ENCODE peak calls at places on chromosomes 5 and 9, in five cellular contexts. One of them, this sample, is unnamed.

GRCh38 chr5:121350493-121350892 is 501.2 kb upstream of the FTMT start:
- DNase-seq in stimulated activated naive CD8-positive, alpha-beta T cell treated with anti-CD3 and anti-CD28 coated beads, Interleukin-15, amount 100 ng/mL, for 72 hours: no peak
- DNase-seq in activated gamma-delta T cell treated with Interleukin-2 at 50 U/mL for 16 hours: no peak
- DNase-seq in EL: peak; percentile 1
- DNase-seq in right atrium auricular region: no peak
- DNase-seq in this sample: no peak

GRCh38 chr5:28473531-28474107 is 1435.2 kb upstream of the CDH9 start:
- DNase-seq in stimulated activated naive CD8-positive, alpha-beta T cell treated with anti-CD3 and anti-CD28 coated beads, Interleukin-15, amount 100 ng/mL, for 72 hours: no peak
- DNase-seq in activated gamma-delta T cell treated with Interleukin-2 at 50 U/mL for 16 hours: no peak
- DNase-seq in EL: no peak
- DNase-seq in right atrium auricular region: no peak
- DNase-seq in this sample: no peak

GRCh38 chr5:88724201-88724600 is 158.8 kb downstream of the MEF2C start:
- DNase-seq in stimulated activated naive CD8-positive, alpha-beta T cell treated with anti-CD3 and anti-CD28 coated beads, Interleukin-15, amount 100 ng/mL, for 72 hours: no peak
- DNase-seq in activated gamma-delta T cell treated with Interleukin-2 at 50 U/mL for 16 hours: no peak
- DNase-seq in EL: peak; percentile 2
- DNase-seq in right atrium auricular region: no peak
- DNase-seq in this sample: no peak

GRCh38 chr9:127118597-127119318 is 3.7 kb downstream of the ANGPTL2 start:
- DNase-seq in stimulated activated naive CD8-positive, alpha-beta T cell treated with anti-CD3 and anti-CD28 coated beads, Interleukin-15, amount 100 ng/mL, for 72 hours: no peak
- DNase-seq in activated gamma-delta T cell treated with Interleukin-2 at 50 U/mL for 16 hours: no peak
- DNase-seq in EL: no peak
- DNase-seq in right atrium auricular region: no peak
- DNase-seq in this sample: no peak

GRCh38 chr9:112447283-112447761 is 39.3 kb upstream of the KIAA1958 start:
- DNase-seq in stimulated activated naive CD8-positive, alpha-beta T cell treated with anti-CD3 and anti-CD28 coated beads, Interleukin-15, amount 100 ng/mL, for 72 hours: no peak
- DNase-seq in activated gamma-delta T cell treated with Interleukin-2 at 50 U/mL for 16 hours: no peak
- DNase-seq in EL: peak; percentile 8
- DNase-seq in right atrium auricular region: no peak
- DNase-seq in this sample: no peak

GRCh38 chr5:77645158-77645994 is 6.9 kb upstream of the OTP start:
- DNase-seq in stimulated activated naive CD8-positive, alpha-beta T cell treated with anti-CD3 and anti-CD28 coated beads, Interleukin-15, amount 100 ng/mL, for 72 hours: peak; percentile 37
- DNase-seq in activated gamma-delta T cell treated with Interleukin-2 at 50 U/mL for 16 hours: no peak
- DNase-seq in EL: peak; percentile 44
- DNase-seq in right atrium auricular region: no peak
- DNase-seq in this sample: peak; percentile 73

GRCh38 chr5:143696920-143697319 is 115.0 kb upstream of the HMHB1 start:
- DNase-seq in stimulated activated naive CD8-positive, alpha-beta T cell treated with anti-CD3 and anti-CD28 coated beads, Interleukin-15, amount 100 ng/mL, for 72 hours: no peak
- DNase-seq in activated gamma-delta T cell treated with Interleukin-2 at 50 U/mL for 16 hours: no peak
- DNase-seq in EL: no peak
- DNase-seq in right atrium auricular region: no peak
- DNase-seq in this sample: no peak

GRCh38 chr5:179187229-179187678 is 127.1 kb downstream of the ZNF354C start:
- DNase-seq in stimulated activated naive CD8-positive, alpha-beta T cell treated with anti-CD3 and anti-CD28 coated beads, Interleukin-15, amount 100 ng/mL, for 72 hours: no peak
- DNase-seq in activated gamma-delta T cell treated with Interleukin-2 at 50 U/mL for 16 hours: no peak
- DNase-seq in EL: no peak
- DNase-seq in right atrium auricular region: no peak
- DNase-seq in this sample: no peak

GRCh38 chr9:86079421-86080111 is 19.8 kb downstream of the GOLM1 start:
- DNase-seq in stimulated activated naive CD8-positive, alpha-beta T cell treated with anti-CD3 and anti-CD28 coated beads, Interleukin-15, amount 100 ng/mL, for 72 hours: no peak
- DNase-seq in activated gamma-delta T cell treated with Interleukin-2 at 50 U/mL for 16 hours: no peak
- DNase-seq in EL: peak; percentile 16
- DNase-seq in right atrium auricular region: no peak
- DNase-seq in this sample: no peak

GRCh38 chr5:100772548-100772947 is 130.5 kb downstream of the ST8SIA4 start:
- DNase-seq in stimulated activated naive CD8-positive, alpha-beta T cell treated with anti-CD3 and anti-CD28 coated beads, Interleukin-15, amount 100 ng/mL, for 72 hours: no peak
- DNase-seq in activated gamma-delta T cell treated with Interleukin-2 at 50 U/mL for 16 hours: no peak
- DNase-seq in EL: no peak
- DNase-seq in right atrium auricular region: no peak
- DNase-seq in this sample: no peak

GRCh38 chr9:120910643-120911042 is 16.0 kb downstream of the TRAF1 start:
- DNase-seq in stimulated activated naive CD8-positive, alpha-beta T cell treated with anti-CD3 and anti-CD28 coated beads, Interleukin-15, amount 100 ng/mL, for 72 hours: no peak
- DNase-seq in activated gamma-delta T cell treated with Interleukin-2 at 50 U/mL for 16 hours: no peak
- DNase-seq in EL: no peak
- DNase-seq in right atrium auricular region: no peak
- DNase-seq in this sample: no peak

GRCh38 chr9:93252116-93252780 is 68.3 kb downstream of the WNK2 start:
- DNase-seq in stimulated activated naive CD8-positive, alpha-beta T cell treated with anti-CD3 and anti-CD28 coated beads, Interleukin-15, amount 100 ng/mL, for 72 hours: no peak
- DNase-seq in activated gamma-delta T cell treated with Interleukin-2 at 50 U/mL for 16 hours: no peak
- DNase-seq in EL: no peak
- DNase-seq in right atrium auricular region: no peak
- DNase-seq in this sample: no peak

GRCh38 chr5:102766295-102767090 is 11.4 kb downstream of the PAM start:
- DNase-seq in stimulated activated naive CD8-positive, alpha-beta T cell treated with anti-CD3 and anti-CD28 coated beads, Interleukin-15, amount 100 ng/mL, for 72 hours: no peak
- DNase-seq in activated gamma-delta T cell treated with Interleukin-2 at 50 U/mL for 16 hours: no peak
- DNase-seq in EL: no peak
- DNase-seq in right atrium auricular region: no peak
- DNase-seq in this sample: no peak

GRCh38 chr5:67774796-67775195 is 440.8 kb upstream of the PIK3R1 start:
- DNase-seq in stimulated activated naive CD8-positive, alpha-beta T cell treated with anti-CD3 and anti-CD28 coated beads, Interleukin-15, amount 100 ng/mL, for 72 hours: no peak
- DNase-seq in activated gamma-delta T cell treated with Interleukin-2 at 50 U/mL for 16 hours: no peak
- DNase-seq in EL: no peak
- DNase-seq in right atrium auricular region: no peak
- DNase-seq in this sample: no peak

GRCh38 chr9:133701981-133702797 is 36.0 kb downstream of the SARDH start:
- DNase-seq in stimulated activated naive CD8-positive, alpha-beta T cell treated with anti-CD3 and anti-CD28 coated beads, Interleukin-15, amount 100 ng/mL, for 72 hours: peak; percentile 73
- DNase-seq in activated gamma-delta T cell treated with Interleukin-2 at 50 U/mL for 16 hours: peak; percentile 63
- DNase-seq in EL: no peak
- DNase-seq in right atrium auricular region: no peak
- DNase-seq in this sample: no peak

GRCh38 chr5:147786115-147786514 is 3.6 kb upstream of the JAKMIP2 start:
- DNase-seq in stimulated activated naive CD8-positive, alpha-beta T cell treated with anti-CD3 and anti-CD28 coated beads, Interleukin-15, amount 100 ng/mL, for 72 hours: no peak
- DNase-seq in activated gamma-delta T cell treated with Interleukin-2 at 50 U/mL for 16 hours: no peak
- DNase-seq in EL: no peak
- DNase-seq in right atrium auricular region: no peak
- DNase-seq in this sample: no peak

GRCh38 chr9:129323376-129323998 is 145.4 kb upstream of the IER5L start:
- DNase-seq in stimulated activated naive CD8-positive, alpha-beta T cell treated with anti-CD3 and anti-CD28 coated beads, Interleukin-15, amount 100 ng/mL, for 72 hours: no peak
- DNase-seq in activated gamma-delta T cell treated with Interleukin-2 at 50 U/mL for 16 hours: no peak
- DNase-seq in EL: no peak
- DNase-seq in right atrium auricular region: no peak
- DNase-seq in this sample: no peak

GRCh38 chr9:77417570-77417969 is 230.6 kb downstream of the GNA14 start:
- DNase-seq in stimulated activated naive CD8-positive, alpha-beta T cell treated with anti-CD3 and anti-CD28 coated beads, Interleukin-15, amount 100 ng/mL, for 72 hours: no peak
- DNase-seq in activated gamma-delta T cell treated with Interleukin-2 at 50 U/mL for 16 hours: no peak
- DNase-seq in EL: peak; percentile 84
- DNase-seq in right atrium auricular region: no peak
- DNase-seq in this sample: no peak

GRCh38 chr5:140093179-140093578 is 20.7 kb upstream of the PURA start:
- DNase-seq in stimulated activated naive CD8-positive, alpha-beta T cell treated with anti-CD3 and anti-CD28 coated beads, Interleukin-15, amount 100 ng/mL, for 72 hours: no peak
- DNase-seq in activated gamma-delta T cell treated with Interleukin-2 at 50 U/mL for 16 hours: no peak
- DNase-seq in EL: no peak
- DNase-seq in right atrium auricular region: no peak
- DNase-seq in this sample: no peak

GRCh38 chr9:72203205-72203803 is 54.1 kb downstream of the GDA start:
- DNase-seq in stimulated activated naive CD8-positive, alpha-beta T cell treated with anti-CD3 and anti-CD28 coated beads, Interleukin-15, amount 100 ng/mL, for 72 hours: no peak
- DNase-seq in activated gamma-delta T cell treated with Interleukin-2 at 50 U/mL for 16 hours: no peak
- DNase-seq in EL: peak; percentile 21
- DNase-seq in right atrium auricular region: no peak
- DNase-seq in this sample: peak; percentile 9

GRCh38 chr9:128246471-128246870 is 29.3 kb downstream of the GOLGA2 start:
- DNase-seq in stimulated activated naive CD8-positive, alpha-beta T cell treated with anti-CD3 and anti-CD28 coated beads, Interleukin-15, amount 100 ng/mL, for 72 hours: no peak
- DNase-seq in activated gamma-delta T cell treated with Interleukin-2 at 50 U/mL for 16 hours: no peak
- DNase-seq in EL: no peak
- DNase-seq in right atrium auricular region: no peak
- DNase-seq in this sample: no peak

GRCh38 chr9:114156658-114157421 is 1.5 kb downstream of the COL27A1 start:
- DNase-seq in stimulated activated naive CD8-positive, alpha-beta T cell treated with anti-CD3 and anti-CD28 coated beads, Interleukin-15, amount 100 ng/mL, for 72 hours: no peak
- DNase-seq in activated gamma-delta T cell treated with Interleukin-2 at 50 U/mL for 16 hours: peak; percentile 12
- DNase-seq in EL: peak; percentile 91
- DNase-seq in right atrium auricular region: peak; percentile 62
- DNase-seq in this sample: no peak

GRCh38 chr9:123637940-123638634 is 282.1 kb downstream of the CRB2 start:
- DNase-seq in stimulated activated naive CD8-positive, alpha-beta T cell treated with anti-CD3 and anti-CD28 coated beads, Interleukin-15, amount 100 ng/mL, for 72 hours: peak; percentile 51
- DNase-seq in activated gamma-delta T cell treated with Interleukin-2 at 50 U/mL for 16 hours: peak; percentile 15
- DNase-seq in EL: no peak
- DNase-seq in right atrium auricular region: no peak
- DNase-seq in this sample: peak; percentile 20

GRCh38 chr5:108101816-108102215 is 280.1 kb downstream of the FBXL17 start:
- DNase-seq in stimulated activated naive CD8-positive, alpha-beta T cell treated with anti-CD3 and anti-CD28 coated beads, Interleukin-15, amount 100 ng/mL, for 72 hours: no peak
- DNase-seq in activated gamma-delta T cell treated with Interleukin-2 at 50 U/mL for 16 hours: no peak
- DNase-seq in EL: no peak
- DNase-seq in right atrium auricular region: no peak
- DNase-seq in this sample: no peak

GRCh38 chr5:68273717-68274409 is 58.3 kb downstream of the PIK3R1 start:
- DNase-seq in stimulated activated naive CD8-positive, alpha-beta T cell treated with anti-CD3 and anti-CD28 coated beads, Interleukin-15, amount 100 ng/mL, for 72 hours: no peak
- DNase-seq in activated gamma-delta T cell treated with Interleukin-2 at 50 U/mL for 16 hours: no peak
- DNase-seq in EL: no peak
- DNase-seq in right atrium auricular region: no peak
- DNase-seq in this sample: no peak

GRCh38 chr9:68949271-68950000 is 64.5 kb downstream of the PRKACG start:
- DNase-seq in stimulated activated naive CD8-positive, alpha-beta T cell treated with anti-CD3 and anti-CD28 coated beads, Interleukin-15, amount 100 ng/mL, for 72 hours: peak; percentile 50
- DNase-seq in activated gamma-delta T cell treated with Interleukin-2 at 50 U/mL for 16 hours: no peak
- DNase-seq in EL: peak; percentile 1
- DNase-seq in right atrium auricular region: no peak
- DNase-seq in this sample: no peak

GRCh38 chr5:548256-548655 is 24.0 kb upstream of the SLC9A3 start:
- DNase-seq in stimulated activated naive CD8-positive, alpha-beta T cell treated with anti-CD3 and anti-CD28 coated beads, Interleukin-15, amount 100 ng/mL, for 72 hours: no peak
- DNase-seq in activated gamma-delta T cell treated with Interleukin-2 at 50 U/mL for 16 hours: peak; percentile 1
- DNase-seq in EL: peak; percentile 63
- DNase-seq in right atrium auricular region: no peak
- DNase-seq in this sample: no peak

GRCh38 chr9:90607701-90608122 is 34.9 kb downstream of the DIRAS2 start:
- DNase-seq in stimulated activated naive CD8-positive, alpha-beta T cell treated with anti-CD3 and anti-CD28 coated beads, Interleukin-15, amount 100 ng/mL, for 72 hours: no peak
- DNase-seq in activated gamma-delta T cell treated with Interleukin-2 at 50 U/mL for 16 hours: no peak
- DNase-seq in EL: no peak
- DNase-seq in right atrium auricular region: no peak
- DNase-seq in this sample: no peak

GRCh38 chr9:73141282-73141681 is 10.4 kb upstream of the ANXA1 start:
- DNase-seq in stimulated activated naive CD8-positive, alpha-beta T cell treated with anti-CD3 and anti-CD28 coated beads, Interleukin-15, amount 100 ng/mL, for 72 hours: no peak
- DNase-seq in activated gamma-delta T cell treated with Interleukin-2 at 50 U/mL for 16 hours: no peak
- DNase-seq in EL: no peak
- DNase-seq in right atrium auricular region: no peak
- DNase-seq in this sample: no peak

GRCh38 chr5:176625966-176626875 is 4.1 kb downstream of the SNCB start:
- DNase-seq in stimulated activated naive CD8-positive, alpha-beta T cell treated with anti-CD3 and anti-CD28 coated beads, Interleukin-15, amount 100 ng/mL, for 72 hours: no peak
- DNase-seq in activated gamma-delta T cell treated with Interleukin-2 at 50 U/mL for 16 hours: no peak
- DNase-seq in EL: no peak
- DNase-seq in right atrium auricular region: no peak
- DNase-seq in this sample: no peak

GRCh38 chr9:36961568-36962360 is 72.3 kb downstream of the PAX5 start:
- DNase-seq in stimulated activated naive CD8-positive, alpha-beta T cell treated with anti-CD3 and anti-CD28 coated beads, Interleukin-15, amount 100 ng/mL, for 72 hours: no peak
- DNase-seq in activated gamma-delta T cell treated with Interleukin-2 at 50 U/mL for 16 hours: no peak
- DNase-seq in EL: no peak
- DNase-seq in right atrium auricular region: no peak
- DNase-seq in this sample: no peak

GRCh38 chr5:72138943-72139467 is 31.7 kb downstream of the MAP1B start:
- DNase-seq in stimulated activated naive CD8-positive, alpha-beta T cell treated with anti-CD3 and anti-CD28 coated beads, Interleukin-15, amount 100 ng/mL, for 72 hours: peak; percentile 28
- DNase-seq in activated gamma-delta T cell treated with Interleukin-2 at 50 U/mL for 16 hours: no peak
- DNase-seq in EL: peak; percentile 92
- DNase-seq in right atrium auricular region: no peak
- DNase-seq in this sample: peak; percentile 44

GRCh38 chr5:16013334-16014065 is 166.1 kb downstream of the MARCHF11 start:
- DNase-seq in stimulated activated naive CD8-positive, alpha-beta T cell treated with anti-CD3 and anti-CD28 coated beads, Interleukin-15, amount 100 ng/mL, for 72 hours: no peak
- DNase-seq in activated gamma-delta T cell treated with Interleukin-2 at 50 U/mL for 16 hours: no peak
- DNase-seq in EL: peak; percentile 46
- DNase-seq in right atrium auricular region: no peak
- DNase-seq in this sample: no peak

This sample was measured in K562.